ENCODE peak calls at places on chromosome 18, in six cellular contexts. L is HL-60; Y is NCI-H82; P is GM06990; D is tibial artery; C is activated CD8-positive, alpha-beta memory T cell treated with anti-CD3 and anti-CD28 coated beads for 24 hours. J is an unnamed sample.

GRCh38 chr18:50203801-50204604 is 9.1 kb upstream of the MYO5B start:
- DNase-seq in L (no peak), Y (peak), P (no peak), D (no peak), C (no peak), J (peak)

GRCh38 chr18:22065311-22065710 is 104.1 kb upstream of the GATA6 start:
- DNase-seq in L (no peak), Y (no peak), P (no peak), D (no peak), C (no peak), J (no peak)

GRCh38 chr18:35582310-35582682 is 756 bp downstream of the GALNT1 start:
- DNase-seq in L (no peak), Y (no peak), P (no peak), D (no peak), C (no peak), J (no peak)

GRCh38 chr18:26383454-26384270 is 157.4 kb downstream of the TAF4B start:
- DNase-seq in L (peak), Y (peak), P (no peak), D (no peak), C (no peak), J (peak)

GRCh38 chr18:69622192-69622591 is 221.5 kb downstream of the DOK6 start:
- DNase-seq in L (no peak), Y (no peak), P (no peak), D (no peak), C (no peak), J (no peak)

GRCh38 chr18:8828798-8829197 is 123.4 kb downstream of the MTCL1 start:
- DNase-seq in L (no peak), Y (no peak), P (no peak), D (no peak), C (no peak), J (no peak)

GRCh38 chr18:57768557-57769326 is 34.4 kb downstream of the ATP8B1 start:
- DNase-seq in L (no peak), Y (no peak), P (no peak), D (no peak), C (no peak), J (peak)

GRCh38 chr18:35827275-35827929 is 145.1 kb upstream of the RMP24 start:
- DNase-seq in L (no peak), Y (no peak), P (no peak), D (no peak), C (no peak), J (no peak)

GRCh38 chr18:74901347-74902169 is 303.9 kb downstream of the ZNF407 start:
- DNase-seq in L (no peak), Y (no peak), P (no peak), D (no peak), C (no peak), J (no peak)

GRCh38 chr18:58901783-58902182 is 37.1 kb downstream of the ZNF532 start:
- DNase-seq in L (no peak), Y (no peak), P (no peak), D (no peak), C (no peak), J (no peak)

GRCh38 chr18:51020536-51020935 is 9.5 kb upstream of the SMAD4 start:
- DNase-seq in L (no peak), Y (peak), P (no peak), D (no peak), C (no peak), J (no peak)

GRCh38 chr18:79472946-79473345 is 77.2 kb downstream of the NFATC1 start:
- DNase-seq in L (no peak), Y (no peak), P (no peak), D (no peak), C (no peak), J (no peak)

GRCh38 chr18:7871560-7872456 is 304.7 kb downstream of the PTPRM start:
- DNase-seq in L (no peak), Y (no peak), P (no peak), D (no peak), C (no peak), J (no peak)

GRCh38 chr18:46470714-46471113 is 186.3 kb downstream of the LOXHD1 start:
- DNase-seq in L (no peak), Y (no peak), P (no peak), D (no peak), C (no peak), J (no peak)

GRCh38 chr18:72700961-72701710 is 157.0 kb upstream of the CBLN2 start:
- DNase-seq in L (no peak), Y (peak), P (no peak), D (no peak), C (no peak), J (peak)

GRCh38 chr18:55300469-55301195 is 287.4 kb downstream of the TCF4 start:
- DNase-seq in L (no peak), Y (peak), P (no peak), D (no peak), C (no peak), J (peak)

GRCh38 chr18:57376503-57376902 is 24.1 kb downstream of the ST8SIA3 start:
- DNase-seq in L (no peak), Y (no peak), P (no peak), D (no peak), C (no peak), J (no peak)

GRCh38 chr18:14978962-14979535 is 231.1 kb downstream of the ANKRD30B start:
- DNase-seq in L (peak), Y (peak), P (no peak), D (no peak), C (no peak), J (peak)

GRCh38 chr18:28088477-28088876 is 88.5 kb downstream of the CDH2 start:
- DNase-seq in L (no peak), Y (no peak), P (no peak), D (no peak), C (no peak), J (no peak)

GRCh38 chr18:35506024-35506712 is 8.4 kb upstream of the INO80C start:
- DNase-seq in L (no peak), Y (no peak), P (no peak), D (no peak), C (no peak), J (no peak)

GRCh38 chr18:58788470-58788869 is 76.2 kb upstream of the ZNF532 start:
- DNase-seq in L (no peak), Y (no peak), P (no peak), D (no peak), C (no peak), J (no peak)

GRCh38 chr18:63511285-63511684 is 30.9 kb upstream of the SERPINB12 start:
- DNase-seq in L (no peak), Y (peak), P (no peak), D (no peak), C (no peak), J (peak)

GRCh38 chr18:63319383-63320040 is at the start of gene BCL2:
- DNase-seq in L (no peak), Y (peak), P (no peak), D (peak), C (peak), J (no peak)

GRCh38 chr18:79496978-79497637 is 101.4 kb downstream of the NFATC1 start:
- DNase-seq in L (no peak), Y (no peak), P (no peak), D (peak), C (no peak), J (peak)

GRCh38 chr18:62164296-62164695 is 22.6 kb downstream of the PIGN start:
- DNase-seq in L (no peak), Y (no peak), P (no peak), D (no peak), C (no peak), J (no peak)

GRCh38 chr18:3452750-3453539 is 3.0 kb downstream of the TGIF1 start:
- DNase-seq in L (no peak), Y (no peak), P (no peak), D (no peak), C (peak), J (no peak)

GRCh38 chr18:33282142-33282541 is 158.4 kb downstream of the CCDC178 start:
- DNase-seq in L (no peak), Y (no peak), P (no peak), D (peak), C (no peak), J (no peak)

GRCh38 chr18:59643740-59644139 is 53.5 kb downstream of the CCBE1 start:
- DNase-seq in L (no peak), Y (no peak), P (no peak), D (no peak), C (no peak), J (no peak)

GRCh38 chr18:9876867-9877654 is 8.7 kb upstream of the TXNDC2 start:
- DNase-seq in L (no peak), Y (peak), P (no peak), D (peak), C (no peak), J (peak)

GRCh38 chr18:35511428-35511827 is 13.7 kb upstream of the INO80C start:
- DNase-seq in L (no peak), Y (peak), P (peak), D (no peak), C (no peak), J (no peak)

GRCh38 chr18:44453505-44453904 is 227.2 kb upstream of the SETBP1 start:
- DNase-seq in L (no peak), Y (no peak), P (no peak), D (no peak), C (no peak), J (no peak)

GRCh38 chr18:22935431-22935830 is 2.3 kb downstream of the RBBP8 start:
- DNase-seq in L (no peak), Y (peak), P (no peak), D (no peak), C (no peak), J (no peak)

GRCh38 chr18:58449366-58449935 is 179.4 kb downstream of the ALPK2 start:
- DNase-seq in L (no peak), Y (no peak), P (no peak), D (no peak), C (no peak), J (no peak)

GRCh38 chr18:2846241-2846637 is 567 bp upstream of the EMILIN2 start:
- DNase-seq in L (no peak), Y (no peak), P (no peak), D (no peak), C (peak), J (peak)

GRCh38 chr18:8912348-8913057 is 190.0 kb upstream of the NDUFV2 start:
- DNase-seq in L (no peak), Y (no peak), P (peak), D (no peak), C (no peak), J (no peak)

GRCh38 chr18:31992836-31993575 is 25.6 kb upstream of the RNF125 start:
- DNase-seq in L (no peak), Y (no peak), P (no peak), D (no peak), C (no peak), J (peak)

GRCh38 chr18:43160509-43160908 is 45.0 kb upstream of the RIT2 start:
- DNase-seq in L (no peak), Y (no peak), P (no peak), D (no peak), C (no peak), J (no peak)